ENCODE peak calls at places on chromosomes 16 and 17, in seven cellular contexts. Z is SK-N-SH, I is HepG2, F is GM12878, V is H1, O is HCT116, D is K562. S is an unnamed sample.

GRCh38 chr17:81434079-81434478 is 38.8 kb downstream of the BAHCC1 start:
- DNase-seq in Z (no peak), I (no peak), F (no peak), V (no peak), O (no peak), D (no peak), S (no peak)

GRCh38 chr16:86353185-86353584 is 157.1 kb upstream of the FOXF1 start:
- DNase-seq in Z (no peak), I (no peak), F (no peak), V (no peak), O (no peak), D (no peak), S (no peak)

GRCh38 chr16:81609323-81609892 is 164.8 kb downstream of the CMIP start:
- DNase-seq in Z (no peak), I (no peak), F (no peak), V (no peak), O (no peak), D (no peak), S (no peak)

GRCh38 chr17:80313160-80313829 is 52.6 kb downstream of the RNF213 start:
- DNase-seq in Z (no peak), I (no peak), F (no peak), V (no peak), O (no peak), D (no peak), S (no peak)

GRCh38 chr16:89695875-89696597 is 5.5 kb downstream of the SPATA2L start:
- DNase-seq in Z (peak), I (no peak), F (no peak), V (no peak), O (no peak), D (no peak), S (no peak)

GRCh38 chr16:5330058-5330457 is 232.5 kb upstream of the EEF2KMT start:
- DNase-seq in Z (no peak), I (no peak), F (no peak), V (no peak), O (no peak), D (no peak), S (no peak)

GRCh38 chr16:88924834-88925539 is 52.0 kb downstream of the CBFA2T3 start:
- DNase-seq in Z (peak), I (peak), F (no peak), V (no peak), O (peak), D (peak), S (peak)

GRCh38 chr17:73833779-73834613 is 189.8 kb upstream of the SDK2 start:
- DNase-seq in Z (no peak), I (no peak), F (no peak), V (no peak), O (no peak), D (no peak), S (no peak)

GRCh38 chr16:12113581-12114375 is 137.2 kb downstream of the SNX29 start:
- DNase-seq in Z (peak), I (no peak), F (no peak), V (no peak), O (no peak), D (no peak), S (no peak)

GRCh38 chr17:29649359-29649758 is 26.6 kb upstream of the CORO6 start:
- DNase-seq in Z (no peak), I (no peak), F (no peak), V (no peak), O (no peak), D (peak), S (no peak)

GRCh38 chr17:16313159-16314090 is 39.8 kb downstream of the CENPV start:
- DNase-seq in Z (no peak), I (peak), F (no peak), V (no peak), O (no peak), D (peak), S (no peak)

GRCh38 chr17:43949777-43950176 is 4.0 kb downstream of the PYY start:
- DNase-seq in Z (no peak), I (no peak), F (no peak), V (no peak), O (no peak), D (no peak), S (no peak)
- TF ChIP-seq JUND in Z (no peak), I (no peak), F (no peak), V (no peak), O (no peak), D (no peak), S (no peak)

GRCh38 chr16:84758627-84759026 is 58.8 kb downstream of the USP10 start:
- DNase-seq in Z (no peak), I (no peak), F (no peak), V (no peak), O (no peak), D (no peak), S (no peak)

GRCh38 chr16:84756830-84757229 is 57.0 kb downstream of the USP10 start:
- DNase-seq in Z (no peak), I (no peak), F (no peak), V (no peak), O (no peak), D (no peak), S (no peak)

GRCh38 chr16:84759906-84760305 is 59.9 kb upstream of the CRISPLD2 start:
- DNase-seq in Z (no peak), I (no peak), F (no peak), V (no peak), O (no peak), D (no peak), S (no peak)

GRCh38 chr16:84761448-84762368 is 58.1 kb upstream of the CRISPLD2 start:
- DNase-seq in Z (no peak), I (no peak), F (no peak), V (no peak), O (no peak), D (no peak), S (no peak)

DNA sequence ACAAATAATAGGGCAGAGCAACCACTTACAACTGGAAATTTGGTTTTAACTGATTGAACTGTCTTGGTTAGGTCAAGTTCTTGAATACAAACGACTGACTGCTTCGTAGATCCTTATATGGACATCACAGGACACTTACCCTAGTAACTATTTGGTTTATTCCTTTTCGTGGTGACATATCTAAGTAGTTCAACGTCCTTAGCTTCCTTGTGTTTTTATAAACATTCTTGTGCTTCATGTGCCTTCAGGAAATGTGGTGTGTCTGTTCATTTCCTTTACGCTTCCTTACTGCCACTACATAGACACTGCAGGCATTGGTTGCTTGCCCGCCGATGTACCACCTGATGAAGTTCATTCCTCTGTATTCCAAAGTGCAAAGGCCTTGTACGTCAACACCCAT is 59.3 kb downstream of the USP10 start:
- DNase-seq in Z (no peak), I (no peak), F (no peak), V (no peak), O (no peak), D (no peak), S (no peak)
- TF ChIP-seq JUND in Z (no peak), I (no peak), F (no peak), V (no peak), O (no peak), D (no peak), S (no peak)

DNA sequence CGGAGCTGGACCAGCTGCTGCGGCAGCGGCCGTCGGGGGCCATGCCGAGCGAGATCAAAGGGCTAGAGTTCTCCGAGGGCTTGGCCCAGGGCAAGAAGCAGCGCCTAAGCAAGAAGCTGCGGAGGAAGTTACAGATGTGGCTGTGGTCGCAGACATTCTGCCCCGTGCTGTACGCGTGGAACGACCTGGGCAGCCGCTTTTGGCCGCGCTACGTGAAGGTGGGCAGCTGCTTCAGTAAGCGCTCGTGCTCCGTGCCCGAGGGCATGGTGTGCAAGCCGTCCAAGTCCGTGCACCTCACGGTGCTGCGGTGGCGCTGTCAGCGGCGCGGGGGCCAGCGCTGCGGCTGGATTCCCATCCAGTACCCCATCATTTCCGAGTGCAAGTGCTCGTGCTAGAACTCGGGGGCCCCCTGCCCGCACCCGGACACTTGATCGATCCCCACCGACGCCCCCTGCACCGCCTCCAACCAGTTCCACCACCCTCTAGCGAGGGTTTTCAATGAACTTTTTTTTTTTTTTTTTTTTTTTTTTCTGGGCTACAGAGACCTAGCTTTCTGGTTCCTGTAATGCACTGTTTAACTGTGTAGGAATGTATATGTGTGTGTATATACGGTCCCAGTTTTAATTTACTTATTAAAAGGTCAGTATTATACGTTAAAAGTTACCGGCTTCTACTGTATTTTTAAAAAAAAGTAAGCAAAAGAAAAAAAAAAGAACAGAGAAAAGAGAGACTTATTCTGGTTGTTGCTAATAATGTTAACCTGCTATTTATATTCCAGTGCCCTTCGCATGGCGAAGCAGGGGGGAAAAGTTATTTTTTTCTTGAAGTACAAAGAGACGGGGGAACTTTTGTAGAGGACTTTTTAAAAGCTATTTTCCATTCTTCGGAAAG is 1.3 kb downstream of the NOG start:
- DNase-seq in Z (no peak), I (no peak), F (no peak), V (peak), O (no peak), D (no peak), S (peak)
- TF ChIP-seq JUND in Z (no peak), I (no peak), F (no peak), V (no peak), O (no peak), D (no peak), S (no peak)

GRCh38 chr16:379961-380836 is 1.6 kb downstream of the PGAP6 start:
- DNase-seq in Z (no peak), I (no peak), F (no peak), V (no peak), O (no peak), D (no peak), S (no peak)

GRCh38 chr16:378821-379182 is 3.0 kb downstream of the PGAP6 start:
- DNase-seq in Z (no peak), I (no peak), F (no peak), V (no peak), O (no peak), D (no peak), S (no peak)

GRCh38 chr16:380837-381787 is 666 bp downstream of the PGAP6 start:
- DNase-seq in Z (peak), I (no peak), F (no peak), V (peak), O (no peak), D (peak), S (no peak)

GRCh38 chr16:377419-377951 is 4.3 kb downstream of the PGAP6 start:
- DNase-seq in Z (no peak), I (no peak), F (no peak), V (no peak), O (no peak), D (no peak), S (no peak)

DNA sequence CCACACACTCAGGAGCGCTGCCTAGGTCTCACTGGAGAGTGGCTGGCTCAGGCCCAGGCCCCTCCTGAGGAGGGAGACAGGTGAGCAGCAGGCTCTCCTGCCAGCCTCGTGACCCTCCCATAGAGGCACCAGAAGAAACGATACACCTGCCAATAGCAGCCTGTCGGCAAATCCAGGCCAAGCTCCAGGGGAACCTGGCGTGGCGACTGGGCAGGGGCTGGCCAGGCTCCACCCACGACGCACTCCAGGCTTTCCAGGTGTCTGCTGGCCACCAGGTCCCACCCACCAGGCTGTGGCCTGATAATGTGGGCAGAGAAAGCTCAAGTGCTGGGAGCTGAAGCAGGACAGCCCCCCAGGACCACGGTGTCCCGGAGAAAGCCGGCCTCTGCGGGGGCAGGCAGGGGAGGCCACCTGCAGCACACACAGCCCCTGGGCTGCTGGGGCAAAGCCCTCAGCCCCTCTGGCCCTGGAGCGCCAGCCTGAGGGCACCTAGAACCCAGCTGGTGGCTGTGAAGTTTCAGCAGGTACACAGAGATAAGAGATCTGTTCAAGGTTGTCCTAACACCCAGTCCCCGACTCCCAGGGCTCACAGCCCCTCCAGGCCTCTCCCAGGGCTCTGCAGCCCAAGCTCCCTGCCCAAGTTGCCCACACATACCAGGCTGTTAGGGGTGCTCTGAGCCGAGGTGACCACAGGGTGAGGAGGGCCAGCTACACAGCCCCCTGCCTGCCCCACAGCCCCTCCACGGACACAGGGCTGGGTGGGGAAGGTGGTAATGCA is 2.4 kb downstream of the PGAP6 start:
- DNase-seq in Z (no peak), I (no peak), F (no peak), V (peak), O (no peak), D (no peak), S (no peak)
- TF ChIP-seq JUND in Z (no peak), I (no peak), F (no peak), V (no peak), O (no peak), D (no peak), S (no peak)

GRCh38 chr16:48533931-48534330 is 76.0 kb downstream of the N4BP1 start:
- DNase-seq in Z (no peak), I (no peak), F (no peak), V (no peak), O (no peak), D (no peak), S (no peak)
- TF ChIP-seq JUND in Z (no peak), I (no peak), F (no peak), V (no peak), O (no peak), D (no peak), S (no peak)

GRCh38 chr17:48553190-48553547 is 8.3 kb upstream of the HOXB2 start:
- DNase-seq in Z (no peak), I (no peak), F (no peak), V (no peak), O (no peak), D (no peak), S (no peak)

GRCh38 chr17:48555616-48556533 is 11.0 kb upstream of the HOXB2 start:
- DNase-seq in Z (no peak), I (no peak), F (no peak), V (no peak), O (no peak), D (peak), S (peak)

GRCh38 chr17:48555183-48555615 is 10.3 kb upstream of the HOXB2 start:
- DNase-seq in Z (no peak), I (no peak), F (no peak), V (no peak), O (no peak), D (peak), S (peak)

GRCh38 chr17:48553837-48554236 is 8.9 kb upstream of the HOXB2 start:
- DNase-seq in Z (no peak), I (no peak), F (no peak), V (no peak), O (no peak), D (no peak), S (no peak)

DNA sequence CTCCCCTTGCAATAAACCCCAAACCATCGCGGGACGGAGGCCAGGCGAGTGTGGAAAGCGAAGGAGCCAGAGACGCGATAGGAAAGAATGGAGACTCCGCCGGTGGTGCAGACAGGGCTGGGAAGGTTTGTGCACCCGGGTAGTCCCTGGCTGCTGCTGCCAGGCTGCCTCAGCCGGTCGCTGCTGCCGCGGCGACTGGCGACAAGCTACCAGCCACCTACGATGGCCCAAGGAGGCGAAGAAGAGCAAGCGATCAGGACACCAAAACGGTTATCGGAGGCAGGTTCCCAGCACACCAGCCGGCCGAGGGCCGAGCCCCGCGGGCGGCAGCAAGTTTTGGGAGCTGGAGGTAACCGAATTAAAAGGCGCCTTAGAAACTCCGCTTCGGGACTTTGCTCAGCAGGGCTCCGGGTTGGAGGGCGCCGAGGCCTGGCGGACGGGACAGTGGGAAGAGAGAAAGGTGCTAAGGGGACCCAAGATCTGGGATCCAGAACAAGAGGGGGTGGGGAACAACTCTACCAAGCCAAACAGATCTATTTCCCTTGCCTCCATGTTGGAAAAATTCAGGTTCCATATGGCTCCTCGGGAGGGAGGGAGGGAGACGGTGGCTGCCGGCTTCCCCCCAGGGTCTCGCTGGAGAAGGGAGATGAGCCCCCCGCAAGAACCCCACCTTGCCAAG is 9.6 kb upstream of the HOXB2 start:
- DNase-seq in Z (no peak), I (no peak), F (no peak), V (no peak), O (no peak), D (no peak), S (no peak)
- TF ChIP-seq JUND in Z (no peak), I (no peak), F (no peak), V (no peak), O (no peak), D (no peak), S (no peak)

DNA sequence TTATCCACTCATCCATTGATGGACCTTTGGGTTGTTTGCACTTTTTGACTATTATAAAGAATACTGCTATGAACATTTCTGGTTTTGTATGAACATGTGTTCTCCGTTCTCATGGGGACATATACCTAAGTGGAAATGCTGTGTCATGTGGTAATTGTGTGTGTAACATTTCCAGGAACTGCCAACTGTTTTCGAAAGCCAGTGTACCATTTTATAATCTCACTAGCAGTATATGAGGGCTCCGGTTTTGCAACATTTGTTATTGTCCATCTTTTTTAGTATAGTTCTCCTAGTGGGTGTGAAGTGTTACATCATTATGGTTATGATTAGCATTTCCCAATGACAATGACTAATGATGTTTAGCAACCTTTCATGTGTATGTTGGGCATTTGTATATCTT is 5.1 kb upstream of the TRIM25 start:
- DNase-seq in Z (no peak), I (no peak), F (no peak), V (no peak), O (no peak), D (peak), S (no peak)
- TF ChIP-seq JUND in Z (no peak), I (no peak), F (no peak), V (no peak), O (no peak), D (no peak), S (no peak)

GRCh38 chr16:84038491-84038890 is 4.1 kb downstream of the SLC38A8 start:
- DNase-seq in Z (no peak), I (no peak), F (no peak), V (no peak), O (no peak), D (no peak), S (no peak)

GRCh38 chr16:84036131-84036530 is 6.5 kb downstream of the SLC38A8 start:
- DNase-seq in Z (no peak), I (no peak), F (no peak), V (no peak), O (no peak), D (no peak), S (no peak)

GRCh38 chr16:84039696-84040095 is 2.9 kb downstream of the SLC38A8 start:
- DNase-seq in Z (no peak), I (no peak), F (no peak), V (no peak), O (no peak), D (no peak), S (no peak)

GRCh38 chr16:84034516-84034915 is 8.1 kb downstream of the SLC38A8 start:
- DNase-seq in Z (no peak), I (no peak), F (no peak), V (no peak), O (no peak), D (no peak), S (no peak)

GRCh38 chr16:84036982-84037425 is 5.6 kb downstream of the SLC38A8 start:
- DNase-seq in Z (no peak), I (no peak), F (no peak), V (no peak), O (no peak), D (no peak), S (no peak)
- TF ChIP-seq JUND in Z (no peak), I (no peak), F (no peak), V (no peak), O (no peak), D (no peak), S (no peak)

S was measured in T47D.